ENCODE peak calls at places on chromosome 5, in ten cellular contexts. One of them, this sample, is unnamed. For H3K9me3, the result is how much of the 10 kb centered on the place peaks cover.

GRCh38 chr5:158701406-158702177 is 398.1 kb downstream of the EBF1 start:
- DNase-seq in IMR-90: no peak
- DNase-seq in Panc1: no peak
- DNase-seq in cardiac muscle cell: no peak
- DNase-seq in mammary epithelial cell: peak
- DNase-seq in DND-41: no peak
- DNase-seq in colonic mucosa: no peak
- DNase-seq in left lung: no peak
- DNase-seq in neural progenitor cell: no peak
- DNase-seq in fibroblast of lung: no peak
- DNase-seq in this sample: no peak

GRCh38 chr5:68046445-68046844 is 169.1 kb upstream of the PIK3R1 start:
- DNase-seq in colonic mucosa: no peak
- DNase-seq in fibroblast of lung: peak
- DNase-seq in left lung: no peak
- DNase-seq in mammary epithelial cell: peak
- DNase-seq in Panc1: peak
- DNase-seq in IMR-90: peak
- DNase-seq in DND-41: no peak
- DNase-seq in cardiac muscle cell: no peak
- DNase-seq in neural progenitor cell: no peak
- DNase-seq in this sample: no peak

GRCh38 chr5:120446068-120446492 is 18.0 kb upstream of the PRR16 start:
- DNase-seq in neural progenitor cell: no peak
- DNase-seq in Panc1: no peak
- DNase-seq in cardiac muscle cell: no peak
- DNase-seq in left lung: no peak
- DNase-seq in IMR-90: peak
- DNase-seq in fibroblast of lung: peak
- DNase-seq in DND-41: no peak
- DNase-seq in mammary epithelial cell: peak
- DNase-seq in colonic mucosa: no peak
- DNase-seq in this sample: no peak

GRCh38 chr5:55102345-55102744 is at the start of gene GZMA:
- DNase-seq in left lung: no peak
- DNase-seq in neural progenitor cell: no peak
- DNase-seq in cardiac muscle cell: no peak
- DNase-seq in fibroblast of lung: no peak
- DNase-seq in mammary epithelial cell: no peak
- DNase-seq in Panc1: no peak
- DNase-seq in colonic mucosa: no peak
- DNase-seq in DND-41: peak
- DNase-seq in IMR-90: no peak
- DNase-seq in this sample: no peak

GRCh38 chr5:119070578-119070827 is 384 bp upstream of the DMXL1 start:
- DNase-seq in neural progenitor cell: peak
- DNase-seq in Panc1: no peak
- DNase-seq in IMR-90: no peak
- DNase-seq in left lung: peak
- DNase-seq in mammary epithelial cell: no peak
- DNase-seq in DND-41: no peak
- DNase-seq in colonic mucosa: peak
- DNase-seq in fibroblast of lung: no peak
- DNase-seq in cardiac muscle cell: peak
- DNase-seq in this sample: no peak

GRCh38 chr5:158301186-158301585 is 442.2 kb upstream of the CLINT1 start:
- DNase-seq in mammary epithelial cell: no peak
- DNase-seq in neural progenitor cell: no peak
- DNase-seq in colonic mucosa: no peak
- DNase-seq in Panc1: no peak
- DNase-seq in DND-41: no peak
- DNase-seq in IMR-90: no peak
- DNase-seq in left lung: no peak
- DNase-seq in cardiac muscle cell: no peak
- DNase-seq in fibroblast of lung: peak
- DNase-seq in this sample: no peak

GRCh38 chr5:145976431-145977155 is 40.2 kb downstream of the SH3RF2 start:
- DNase-seq in left lung: no peak
- DNase-seq in neural progenitor cell: no peak
- DNase-seq in Panc1: no peak
- DNase-seq in DND-41: no peak
- DNase-seq in IMR-90: peak
- DNase-seq in colonic mucosa: no peak
- DNase-seq in cardiac muscle cell: no peak
- DNase-seq in mammary epithelial cell: peak
- DNase-seq in fibroblast of lung: peak
- DNase-seq in this sample: no peak

GRCh38 chr5:177588413-177588909 is 3.5 kb upstream of the TMED9 start:
- DNase-seq in fibroblast of lung: no peak
- DNase-seq in DND-41: no peak
- DNase-seq in IMR-90: no peak
- DNase-seq in mammary epithelial cell: no peak
- DNase-seq in neural progenitor cell: peak
- DNase-seq in cardiac muscle cell: no peak
- DNase-seq in left lung: no peak
- DNase-seq in Panc1: no peak
- DNase-seq in colonic mucosa: no peak
- DNase-seq in this sample: no peak

GRCh38 chr5:1516615-1517601 is 6.9 kb downstream of the LPCAT1 start:
- DNase-seq in fibroblast of lung: peak
- DNase-seq in colonic mucosa: peak
- DNase-seq in IMR-90: peak
- DNase-seq in cardiac muscle cell: no peak
- DNase-seq in Panc1: no peak
- DNase-seq in left lung: peak
- DNase-seq in DND-41: peak
- DNase-seq in neural progenitor cell: no peak
- DNase-seq in mammary epithelial cell: peak
- DNase-seq in this sample: no peak

GRCh38 chr5:171801-172331 is 19.4 kb upstream of the LRRC14B start:
- DNase-seq in cardiac muscle cell: no peak
- DNase-seq in IMR-90: no peak
- DNase-seq in neural progenitor cell: no peak
- DNase-seq in mammary epithelial cell: no peak
- DNase-seq in colonic mucosa: no peak
- DNase-seq in left lung: peak
- DNase-seq in DND-41: no peak
- DNase-seq in fibroblast of lung: no peak
- DNase-seq in Panc1: no peak
- DNase-seq in this sample: no peak

GRCh38 chr5:142830241-142831018 is 60.3 kb downstream of the ARHGAP26 start:
- DNase-seq in IMR-90: peak
- DNase-seq in mammary epithelial cell: no peak
- DNase-seq in colonic mucosa: no peak
- DNase-seq in Panc1: no peak
- DNase-seq in fibroblast of lung: peak
- DNase-seq in neural progenitor cell: no peak
- DNase-seq in cardiac muscle cell: no peak
- DNase-seq in left lung: no peak
- DNase-seq in DND-41: no peak
- DNase-seq in this sample: no peak

GRCh38 chr5:81121273-81121672 is 111.8 kb upstream of the CKMT2 start:
- DNase-seq in DND-41: no peak
- DNase-seq in Panc1: no peak
- DNase-seq in colonic mucosa: no peak
- DNase-seq in cardiac muscle cell: no peak
- DNase-seq in mammary epithelial cell: no peak
- DNase-seq in fibroblast of lung: no peak
- DNase-seq in IMR-90: no peak
- DNase-seq in neural progenitor cell: no peak
- DNase-seq in left lung: no peak
- DNase-seq in this sample: no peak

GRCh38 chr5:14118551-14119320 is 24.4 kb upstream of the TRIO start:
- DNase-seq in cardiac muscle cell: peak
- DNase-seq in left lung: no peak
- DNase-seq in fibroblast of lung: no peak
- DNase-seq in Panc1: no peak
- DNase-seq in IMR-90: no peak
- DNase-seq in DND-41: no peak
- DNase-seq in neural progenitor cell: peak
- DNase-seq in mammary epithelial cell: no peak
- DNase-seq in colonic mucosa: no peak
- DNase-seq in this sample: no peak

GRCh38 chr5:137374110-137374853 is 124.8 kb downstream of the SPOCK1 start:
- DNase-seq in colonic mucosa: no peak
- DNase-seq in neural progenitor cell: no peak
- DNase-seq in IMR-90: no peak
- DNase-seq in mammary epithelial cell: no peak
- DNase-seq in DND-41: no peak
- DNase-seq in Panc1: no peak
- DNase-seq in left lung: no peak
- DNase-seq in cardiac muscle cell: no peak
- DNase-seq in fibroblast of lung: no peak
- DNase-seq in this sample: no peak

GRCh38 chr5:134115806-134116175 is 1.3 kb downstream of the TCF7 start:
- DNase-seq in IMR-90: no peak
- DNase-seq in mammary epithelial cell: no peak
- DNase-seq in fibroblast of lung: no peak
- DNase-seq in left lung: no peak
- DNase-seq in Panc1: no peak
- DNase-seq in neural progenitor cell: no peak
- DNase-seq in colonic mucosa: no peak
- DNase-seq in cardiac muscle cell: no peak
- DNase-seq in DND-41: no peak
- DNase-seq in this sample: no peak

GRCh38 chr5:132837868-132838267 is 7.4 kb upstream of the SHROOM1 start:
- DNase-seq in IMR-90: no peak
- DNase-seq in mammary epithelial cell: no peak
- DNase-seq in left lung: no peak
- DNase-seq in cardiac muscle cell: no peak
- DNase-seq in neural progenitor cell: no peak
- DNase-seq in fibroblast of lung: no peak
- DNase-seq in DND-41: no peak
- DNase-seq in colonic mucosa: peak
- DNase-seq in Panc1: no peak
- DNase-seq in this sample: no peak
- H3K9me3 ChIP-seq in IMR-90: under half
- H3K9me3 ChIP-seq in mammary epithelial cell: under half
- H3K9me3 ChIP-seq in left lung: under half
- H3K9me3 ChIP-seq in cardiac muscle cell: under half
- H3K9me3 ChIP-seq in neural progenitor cell: under half
- H3K9me3 ChIP-seq in fibroblast of lung: under half
- H3K9me3 ChIP-seq in DND-41: under half
- H3K9me3 ChIP-seq in colonic mucosa: under half
- H3K9me3 ChIP-seq in Panc1: under half
- H3K9me3 ChIP-seq in this sample: under half

GRCh38 chr5:59660737-59661136 is 232.8 kb downstream of the PDE4D start:
- DNase-seq in mammary epithelial cell: no peak
- DNase-seq in DND-41: no peak
- DNase-seq in cardiac muscle cell: peak
- DNase-seq in fibroblast of lung: peak
- DNase-seq in colonic mucosa: no peak
- DNase-seq in Panc1: no peak
- DNase-seq in left lung: no peak
- DNase-seq in IMR-90: peak
- DNase-seq in neural progenitor cell: no peak
- DNase-seq in this sample: no peak
- TF ChIP-seq CTCF in mammary epithelial cell: peak
- TF ChIP-seq CTCF in DND-41: no peak
- TF ChIP-seq CTCF in cardiac muscle cell: peak
- TF ChIP-seq CTCF in fibroblast of lung: peak
- TF ChIP-seq CTCF in colonic mucosa: peak
- TF ChIP-seq CTCF in Panc1: no peak
- TF ChIP-seq CTCF in left lung: no peak
- TF ChIP-seq CTCF in IMR-90: peak
- TF ChIP-seq CTCF in neural progenitor cell: peak
- TF ChIP-seq CTCF in this sample: no peak

GRCh38 chr5:172903790-172904189 is 55.4 kb upstream of the RPL26L1 start:
- DNase-seq in IMR-90: peak
- DNase-seq in cardiac muscle cell: no peak
- DNase-seq in fibroblast of lung: peak
- DNase-seq in Panc1: no peak
- DNase-seq in mammary epithelial cell: peak
- DNase-seq in colonic mucosa: peak
- DNase-seq in left lung: peak
- DNase-seq in DND-41: no peak
- DNase-seq in neural progenitor cell: no peak
- DNase-seq in this sample: no peak
- H3K27ac ChIP-seq in IMR-90: peak
- H3K27ac ChIP-seq in cardiac muscle cell: no peak
- H3K27ac ChIP-seq in fibroblast of lung: peak
- H3K27ac ChIP-seq in Panc1: peak
- H3K27ac ChIP-seq in mammary epithelial cell: peak
- H3K27ac ChIP-seq in colonic mucosa: peak
- H3K27ac ChIP-seq in left lung: peak
- H3K27ac ChIP-seq in DND-41: no peak
- H3K27ac ChIP-seq in neural progenitor cell: no peak
- H3K27ac ChIP-seq in this sample: no peak

DNA sequence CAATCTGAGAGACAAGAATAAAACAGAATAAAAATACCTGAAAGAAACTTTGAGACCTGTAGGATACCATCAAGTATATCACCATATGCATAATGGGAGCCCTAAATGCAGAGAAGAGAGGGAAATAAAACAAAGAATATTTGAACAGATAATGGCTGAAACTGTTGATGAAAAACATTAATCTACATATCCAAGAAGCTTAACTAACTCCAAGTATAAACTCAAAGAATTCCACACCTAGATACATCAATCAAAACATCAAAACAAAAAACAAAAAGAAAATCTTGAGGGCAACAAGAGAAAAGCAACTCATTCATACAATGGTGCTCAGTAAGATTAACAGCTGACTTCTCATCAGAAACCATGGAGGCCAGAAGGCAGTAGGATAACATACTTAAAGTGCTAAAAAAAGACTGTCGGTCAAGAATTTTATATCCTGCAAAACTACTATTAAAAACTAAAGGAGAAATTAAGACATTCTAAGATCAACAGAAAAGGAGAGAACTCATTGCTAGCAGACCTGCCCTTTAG is 101.6 kb downstream of the FOXD1 start:
- DNase-seq in cardiac muscle cell: no peak
- DNase-seq in DND-41: no peak
- DNase-seq in Panc1: no peak
- DNase-seq in mammary epithelial cell: no peak
- DNase-seq in left lung: no peak
- DNase-seq in IMR-90: no peak
- DNase-seq in fibroblast of lung: no peak
- DNase-seq in colonic mucosa: no peak
- DNase-seq in neural progenitor cell: no peak
- DNase-seq in this sample: no peak
- H3K9me3 ChIP-seq in cardiac muscle cell: under half
- H3K9me3 ChIP-seq in DND-41: under half
- H3K9me3 ChIP-seq in Panc1: under half
- H3K9me3 ChIP-seq in mammary epithelial cell: under half
- H3K9me3 ChIP-seq in left lung: under half
- H3K9me3 ChIP-seq in IMR-90: under half
- H3K9me3 ChIP-seq in fibroblast of lung: under half
- H3K9me3 ChIP-seq in colonic mucosa: under half
- H3K9me3 ChIP-seq in neural progenitor cell: under half
- H3K9me3 ChIP-seq in this sample: under half